ENCODE peak calls at places on chromosomes 7 and 10, in ten cellular contexts. J is upper lobe of right lung, A is heart left ventricle, F is neural progenitor cell, X is fibroblast of lung, E is heart right ventricle, N is tibial nerve, V is AG04450, Z is PC-3, Q is endodermal cell. R is an unnamed sample.
A peak's percentile ranks its signal among the peaks of the same experiment; 100 is the strongest.

GRCh38 chr7:75727881-75728592 is 10.7 kb downstream of the HIP1 start:
- DNase-seq in J (peak; percentile 93), A (peak; percentile 34), F (no peak), X (peak; percentile 88), E (peak; percentile 32), N (no peak), V (no peak), Z (peak; percentile 92), Q (peak; percentile 91), R (peak; percentile 40)

GRCh38 chr7:53059591-53059990 is 24.2 kb downstream of the POM121L12 start:
- DNase-seq in J (no peak), A (no peak), F (no peak), X (no peak), E (no peak), N (no peak), V (no peak), Z (no peak), Q (peak; percentile 51), R (no peak)

GRCh38 chr7:84536256-84536870 is 341.8 kb upstream of the SEMA3A start:
- DNase-seq in J (no peak), A (no peak), F (no peak), X (peak; percentile 25), E (no peak), N (no peak), V (no peak), Z (peak; percentile 82), Q (no peak), R (no peak)

GRCh38 chr10:6365384-6365783 is 162.7 kb downstream of the PFKFB3 start:
- DNase-seq in J (no peak), A (no peak), F (peak; percentile 9), X (peak; percentile 52), E (no peak), N (no peak), V (no peak), Z (no peak), Q (no peak), R (no peak)

GRCh38 chr10:68184546-68184945 is 47.4 kb downstream of the ATOH7 start:
- DNase-seq in J (no peak), A (no peak), F (no peak), X (no peak), E (no peak), N (no peak), V (no peak), Z (no peak), Q (no peak), R (no peak)

GRCh38 chr10:78456649-78457400 is 423.2 kb downstream of the RPS24 start:
- DNase-seq in J (no peak), A (peak; percentile 23), F (no peak), X (no peak), E (no peak), N (no peak), V (no peak), Z (no peak), Q (no peak), R (no peak)

GRCh38 chr10:67401711-67402110 is 294.3 kb downstream of the CTNNA3 start:
- DNase-seq in J (no peak), A (no peak), F (no peak), X (no peak), E (no peak), N (no peak), V (no peak), Z (no peak), Q (no peak), R (no peak)

GRCh38 chr10:75398630-75399460 is 2.7 kb downstream of the ZNF503 start:
- DNase-seq in J (peak; percentile 75), A (peak; percentile 50), F (peak; percentile 83), X (peak; percentile 37), E (peak; percentile 33), N (no peak), V (no peak), Z (peak; percentile 71), Q (peak; percentile 81), R (no peak)

GRCh38 chr7:151168022-151168786 is 710 bp upstream of the GBX1 start:
- DNase-seq in J (peak; percentile 70), A (no peak), F (peak; percentile 78), X (no peak), E (peak; percentile 35), N (no peak), V (no peak), Z (peak; percentile 32), Q (peak; percentile 92), R (no peak)

GRCh38 chr10:3775671-3776551 is 9.1 kb downstream of the KLF6 start:
- DNase-seq in J (no peak), A (no peak), F (peak; percentile 63), X (peak; percentile 73), E (no peak), N (no peak), V (no peak), Z (peak; percentile 41), Q (peak; percentile 90), R (peak; percentile 66)

GRCh38 chr10:71627956-71628355 is 91.6 kb downstream of the C10orf105 start:
- DNase-seq in J (no peak), A (no peak), F (no peak), X (no peak), E (no peak), N (no peak), V (no peak), Z (no peak), Q (peak; percentile 76), R (no peak)

GRCh38 chr10:121598261-121599249 is at the start of gene FGFR2:
- DNase-seq in J (peak; percentile 92), A (peak; percentile 83), F (peak; percentile 98), X (peak; percentile 66), E (peak; percentile 79), N (peak; percentile 63), V (no peak), Z (peak; percentile 69), Q (peak; percentile 95), R (peak; percentile 22)

GRCh38 chr10:113689057-113689456 is 9.3 kb downstream of the CASP7 start:
- DNase-seq in J (no peak), A (no peak), F (no peak), X (no peak), E (no peak), N (no peak), V (no peak), Z (no peak), Q (no peak), R (no peak)
- H3K4me3 ChIP-seq in J (no peak overlapping the region), A (no peak overlapping the region), F (no peak overlapping the region), X (no peak overlapping the region), E (no peak overlapping the region), N (no peak overlapping the region), V (no peak overlapping the region), Z (no peak overlapping the region), Q (peak overlapping the region; percentile 30), R (no peak overlapping the region)

DNA sequence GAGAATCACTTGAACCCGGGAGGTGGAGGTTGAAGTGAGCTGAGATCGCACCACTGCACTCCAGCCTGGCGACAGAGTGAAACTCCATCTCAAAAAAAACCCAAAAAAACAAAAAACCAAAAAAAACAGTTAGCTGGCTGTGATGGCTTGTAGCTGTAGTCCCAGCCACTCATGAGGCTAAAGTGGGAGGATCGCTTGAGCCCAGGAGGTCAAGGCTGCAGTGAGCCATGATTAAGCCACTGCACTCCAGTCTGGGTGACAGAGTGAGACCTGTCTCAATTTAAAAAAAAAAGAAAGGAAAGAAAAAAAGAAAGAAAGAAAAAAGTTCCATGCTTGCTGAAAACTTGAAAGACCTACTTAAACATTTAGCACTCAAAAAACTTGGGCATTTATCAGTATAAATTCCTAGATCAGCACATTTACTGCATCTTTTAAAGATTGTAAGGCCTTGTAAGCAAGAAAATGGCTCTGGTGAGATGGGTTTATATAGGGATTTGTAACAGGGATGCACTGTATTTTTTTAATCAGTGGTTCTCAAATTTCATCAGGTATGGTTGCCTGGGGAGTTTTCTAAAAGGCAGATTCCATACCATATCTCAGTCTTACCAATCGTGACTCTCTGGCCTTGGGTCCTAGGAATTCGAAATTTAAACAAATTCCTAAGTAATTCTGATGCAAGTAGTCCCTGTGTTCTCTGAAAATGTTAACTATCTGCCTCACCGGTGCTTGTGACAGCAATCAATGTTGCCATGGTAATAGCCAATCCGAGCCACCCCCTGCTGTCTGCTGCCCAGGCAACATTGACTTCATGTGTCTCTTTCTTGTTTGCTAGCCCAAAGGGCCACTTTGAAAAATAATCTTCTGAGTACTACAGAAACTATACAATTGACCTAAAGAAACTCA is 11.5 kb upstream of the NT5C2 start:
- DNase-seq in J (no peak), A (no peak), F (peak; percentile 64), X (no peak), E (no peak), N (no peak), V (peak; percentile 10), Z (no peak), Q (peak; percentile 96), R (peak; percentile 27)
- H3K27ac ChIP-seq in J (no peak overlapping the region), A (no peak overlapping the region), F (no peak overlapping the region), X (no peak overlapping the region), E (no peak overlapping the region), N (no peak overlapping the region), V (no peak overlapping the region), Z (no peak overlapping the region), Q (peak overlapping the region; percentile 42), R (no peak overlapping the region)

DNA sequence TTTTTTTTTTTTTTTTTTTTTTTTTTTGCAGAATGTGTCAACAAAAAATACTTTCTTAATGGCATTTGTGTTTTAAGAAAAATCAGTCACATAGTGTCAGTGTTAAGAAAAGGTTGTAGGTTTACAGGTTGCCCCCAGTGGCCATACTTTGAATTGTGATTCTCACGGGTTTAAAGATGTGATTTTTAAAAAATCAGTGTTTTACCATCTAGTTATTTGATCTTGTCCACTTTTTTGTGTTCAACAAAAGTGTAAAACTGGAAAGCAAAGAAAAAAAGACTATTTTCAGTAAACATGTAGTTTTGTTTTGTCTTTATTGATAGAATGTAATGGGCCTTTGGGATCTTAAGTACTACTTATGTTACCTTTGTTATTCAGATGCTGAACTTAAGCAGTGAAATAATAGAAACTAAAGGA is 25.7 kb downstream of the SUV39H2 start:
- DNase-seq in J (no peak), A (no peak), F (peak; percentile 43), X (peak; percentile 25), E (no peak), N (peak; percentile 23), V (no peak), Z (peak; percentile 42), Q (no peak), R (peak; percentile 22)
- TF ChIP-seq CTCF in J (peak; percentile 56), A (peak; percentile 51), F (peak; percentile 65), X (peak; percentile 62), E (peak; percentile 19), N (peak; percentile 17), V (peak; percentile 64), Z (peak; percentile 50), Q (peak; percentile 77), R (peak; percentile 42)

GRCh38 chr10:93074137-93074596 is 474 bp downstream of the CYP26A1 start:
- DNase-seq in J (no peak), A (no peak), F (peak; percentile 73), X (no peak), E (no peak), N (no peak), V (no peak), Z (peak; percentile 18), Q (peak; percentile 84), R (no peak)

GRCh38 chr10:93072713-93073538 is 767 bp upstream of the CYP26A1 start:
- DNase-seq in J (no peak), A (no peak), F (peak; percentile 24), X (no peak), E (no peak), N (no peak), V (no peak), Z (no peak), Q (peak; percentile 76), R (no peak)

GRCh38 chr10:93074597-93075368 is 1.1 kb downstream of the CYP26A1 start:
- DNase-seq in J (no peak), A (no peak), F (peak; percentile 66), X (no peak), E (no peak), N (no peak), V (no peak), Z (no peak), Q (peak; percentile 78), R (no peak)

GRCh38 chr10:93072225-93072712 is 1.4 kb upstream of the CYP26A1 start:
- DNase-seq in J (peak; percentile 63), A (no peak), F (no peak), X (no peak), E (no peak), N (no peak), V (no peak), Z (peak; percentile 21), Q (peak; percentile 80), R (no peak)

GRCh38 chr10:93073539-93074136 is at the start of gene CYP26A1:
- DNase-seq in J (no peak), A (no peak), F (peak; percentile 70), X (no peak), E (no peak), N (no peak), V (no peak), Z (peak; percentile 3), Q (peak; percentile 93), R (no peak)
- H3K4me3 ChIP-seq in J (peak within 1 kb of the TSS; percentile 29), A (peak within 1 kb of the TSS; percentile 47), F (peak within 1 kb of the TSS; percentile 66), X (peak within 1 kb of the TSS; percentile 35), E (peak within 1 kb of the TSS; percentile 35), N (peak within 1 kb of the TSS; percentile 27), V (peak within 1 kb of the TSS; percentile 29), Z (peak within 1 kb of the TSS; percentile 76), Q (peak within 1 kb of the TSS; percentile 93), R (no peak within 1 kb of the TSS)